ENCODE peak calls at places on chromosomes 12 and 14, in ten cellular contexts. V is Peyer's patch, A is suprapubic skin, W is lung, Z is esophagus squamous epithelium, F is thoracic aorta, N is HFF-Myc, O is dorsolateral prefrontal cortex, H is PC-3, E is cardiac fibroblast. I is an unnamed sample.

GRCh38 chr12:115440438-115440837 is 756.5 kb upstream of the TBX3 start:
- DNase-seq in V (peak; percentile 68), A (no peak), W (no peak), Z (no peak), F (no peak), N (peak; percentile 26), O (no peak), H (peak; percentile 80), E (peak; percentile 61), I (peak; percentile 39)

GRCh38 chr12:27623645-27624044 is 72.6 kb upstream of the REP15 start:
- DNase-seq in V (no peak), A (no peak), W (no peak), Z (no peak), F (no peak), N (no peak), O (no peak), H (peak; percentile 92), E (peak; percentile 39), I (peak; percentile 41)

GRCh38 chr14:39374846-39375245 is 57.4 kb downstream of the FBXO33 start:
- DNase-seq in V (no peak), A (no peak), W (no peak), Z (no peak), F (no peak), N (no peak), O (no peak), H (peak; percentile 28), E (peak; percentile 62), I (peak; percentile 64)

GRCh38 chr14:30874120-30874998 is at the start of gene COCH:
- DNase-seq in V (peak; percentile 57), A (no peak), W (no peak), Z (no peak), F (no peak), N (no peak), O (no peak), H (peak; percentile 45), E (no peak), I (no peak)

GRCh38 chr12:78308701-78309100 is 478.0 kb downstream of the NAV3 start:
- DNase-seq in V (no peak), A (no peak), W (no peak), Z (no peak), F (no peak), N (no peak), O (no peak), H (peak; percentile 45), E (no peak), I (peak; percentile 32)

GRCh38 chr14:75277000-75277795 is 1.4 kb upstream of the FOS start:
- DNase-seq in V (peak; percentile 95), A (peak; percentile 97), W (peak; percentile 86), Z (no peak), F (peak; percentile 85), N (no peak), O (peak; percentile 79), H (peak; percentile 74), E (peak; percentile 96), I (peak; percentile 79)

GRCh38 chr12:56326533-56326932 is 7.3 kb downstream of the PAN2 start:
- DNase-seq in V (peak; percentile 31), A (no peak), W (no peak), Z (no peak), F (no peak), N (no peak), O (no peak), H (peak; percentile 42), E (no peak), I (peak; percentile 13)

GRCh38 chr12:18496156-18496555 is 234.8 kb downstream of the PIK3C2G start:
- DNase-seq in V (no peak), A (no peak), W (no peak), Z (no peak), F (no peak), N (no peak), O (no peak), H (no peak), E (peak; percentile 24), I (no peak)

GRCh38 chr14:103099081-103099732 is 4.7 kb downstream of the EXOC3L4 start:
- DNase-seq in V (no peak), A (no peak), W (no peak), Z (no peak), F (no peak), N (no peak), O (no peak), H (no peak), E (no peak), I (no peak)

GRCh38 chr12:8544295-8544694 is 3.6 kb upstream of the CLEC4E start:
- DNase-seq in V (no peak), A (no peak), W (peak; percentile 65), Z (no peak), F (no peak), N (peak; percentile 22), O (peak; percentile 69), H (peak; percentile 73), E (peak; percentile 80), I (peak; percentile 76)

GRCh38 chr14:102544745-102545460 is 35.3 kb upstream of the ANKRD9 start:
- DNase-seq in V (peak; percentile 90), A (no peak), W (no peak), Z (no peak), F (no peak), N (no peak), O (no peak), H (no peak), E (no peak), I (no peak)

GRCh38 chr12:87656311-87656710 is 372.9 kb downstream of the C12orf50 start:
- DNase-seq in V (no peak), A (no peak), W (no peak), Z (no peak), F (no peak), N (no peak), O (no peak), H (no peak), E (no peak), I (no peak)

GRCh38 chr14:21090194-21090939 is 8.1 kb downstream of the ZNF219 start:
- DNase-seq in V (no peak), A (no peak), W (no peak), Z (no peak), F (no peak), N (no peak), O (no peak), H (no peak), E (no peak), I (no peak)

GRCh38 chr12:40105265-40105514 is 691 bp downstream of the SLC2A13 start:
- DNase-seq in V (peak; percentile 77), A (peak; percentile 71), W (peak; percentile 52), Z (no peak), F (no peak), N (no peak), O (no peak), H (peak; percentile 26), E (no peak), I (no peak)

GRCh38 chr14:23555882-23556699 is at the start of gene THTPA:
- DNase-seq in V (peak; percentile 95), A (peak; percentile 96), W (peak; percentile 95), Z (peak; percentile 58), F (peak; percentile 76), N (peak; percentile 62), O (peak; percentile 96), H (peak; percentile 90), E (peak; percentile 89), I (peak; percentile 87)

GRCh38 chr14:76872796-76873432 is 46.7 kb downstream of the LRRC74A start:
- DNase-seq in V (peak; percentile 65), A (no peak), W (peak; percentile 56), Z (no peak), F (no peak), N (no peak), O (peak; percentile 73), H (peak; percentile 71), E (peak; percentile 59), I (peak; percentile 46)

GRCh38 chr12:98402671-98403070 is 112.7 kb upstream of the TMPO start:
- DNase-seq in V (no peak), A (no peak), W (no peak), Z (no peak), F (no peak), N (no peak), O (no peak), H (no peak), E (no peak), I (no peak)

GRCh38 chr14:54981698-54982097 is 45.2 kb downstream of the WDHD1 start:
- DNase-seq in V (no peak), A (no peak), W (no peak), Z (no peak), F (no peak), N (no peak), O (no peak), H (peak; percentile 42), E (peak; percentile 50), I (no peak)
- TF ChIP-seq CTCF in V (no peak), A (no peak), W (no peak), Z (no peak), F (no peak), N (no peak), O (peak; percentile 48), H (peak; percentile 59), E (peak; percentile 2), I (no peak)

DNA sequence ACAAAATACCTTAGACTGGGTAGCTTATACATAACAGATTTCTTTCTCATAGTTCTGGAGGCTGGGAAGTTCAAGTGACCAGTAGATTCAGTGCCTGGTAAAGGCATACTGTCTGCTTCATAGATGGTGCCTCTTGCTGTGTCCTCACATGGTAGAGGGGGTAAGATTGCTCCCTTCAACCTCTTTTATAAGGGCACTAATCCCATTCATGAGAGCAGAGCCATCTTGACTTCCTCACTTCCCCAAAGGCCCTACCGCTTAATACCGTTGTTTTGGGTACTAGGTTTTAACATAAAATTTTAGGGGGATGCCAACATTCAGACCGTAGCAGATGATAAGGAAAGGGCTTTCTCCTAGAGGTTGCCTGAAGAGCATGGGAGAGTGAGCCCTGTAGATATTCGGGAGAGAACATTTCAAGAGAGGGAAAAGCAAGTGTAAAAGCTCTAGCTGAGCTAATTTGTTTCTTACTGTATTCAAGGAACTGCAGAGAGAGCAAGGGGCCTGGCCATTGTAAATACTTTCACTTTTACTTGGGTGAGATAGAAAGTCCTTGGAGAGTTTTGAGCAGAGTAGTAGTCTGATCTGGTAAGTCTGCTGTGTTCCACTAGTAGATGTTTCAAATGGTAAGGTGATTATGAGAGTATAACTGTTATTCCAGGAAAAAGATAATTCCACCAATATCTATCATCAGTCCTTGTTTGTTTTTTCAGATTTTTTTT is 27.3 kb downstream of the FRS2 start:
- DNase-seq in V (no peak), A (no peak), W (no peak), Z (no peak), F (no peak), N (no peak), O (no peak), H (no peak), E (peak; percentile 63), I (no peak)
- H3K4me3 ChIP-seq in V (no peak overlapping the region), A (no peak overlapping the region), W (no peak overlapping the region), Z (no peak overlapping the region), F (no peak overlapping the region), N (no peak overlapping the region), O (no peak overlapping the region), H (no peak overlapping the region), E (no peak overlapping the region), I (no peak overlapping the region)

GRCh38 chr14:68363401-68363800 is 429.5 kb downstream of the ZFP36L1 start:
- DNase-seq in V (no peak), A (no peak), W (no peak), Z (no peak), F (no peak), N (no peak), O (no peak), H (no peak), E (no peak), I (no peak)
- TF ChIP-seq CTCF in V (no peak), A (no peak), W (no peak), Z (no peak), F (no peak), N (no peak), O (no peak), H (peak; percentile 53), E (no peak), I (no peak)

DNA sequence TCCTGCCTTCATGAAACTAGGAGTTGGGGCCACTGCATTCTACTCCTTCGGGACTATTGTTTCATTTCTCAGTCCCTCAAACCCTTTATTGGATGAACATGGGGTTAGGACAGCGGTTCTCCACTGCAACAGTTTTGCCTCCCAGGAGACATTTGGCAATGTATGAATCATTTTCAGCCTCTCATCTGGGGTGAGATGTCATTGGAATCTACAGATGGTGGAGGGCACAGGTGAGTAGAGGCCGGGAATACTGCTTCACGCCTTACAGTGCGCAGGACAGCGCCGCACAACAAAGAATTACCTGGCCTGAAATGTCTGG is 649 bp upstream of the GNPNAT1 start:
- DNase-seq in V (no peak), A (no peak), W (no peak), Z (no peak), F (no peak), N (no peak), O (no peak), H (no peak), E (no peak), I (peak; percentile 79)
- H3K4me3 ChIP-seq in V (peak overlapping the region; percentile 85), A (peak overlapping the region; percentile 76), W (no peak overlapping the region), Z (peak overlapping the region; percentile 85), F (peak overlapping the region; percentile 85), N (peak overlapping the region; percentile 91), O (peak overlapping the region; percentile 88), H (peak overlapping the region; percentile 63), E (peak overlapping the region; percentile 58), I (peak overlapping the region; percentile 45)

I was measured in epithelial cell of esophagus.